ENCODE peak calls at places on chromosomes 2 and 18, in four cellular contexts. V is left lung, G is GM12865, Y is esophagus squamous epithelium. T is an unnamed sample.

GRCh38 chr2:72032481-72033041 is 115.1 kb downstream of the CYP26B1 start:
- DNase-seq in V (no peak), G (no peak), Y (no peak), T (no peak)

GRCh38 chr18:41974661-41975286 is 19.7 kb downstream of the PIK3C3 start:
- DNase-seq in V (no peak), G (no peak), Y (no peak), T (no peak)

GRCh38 chr2:66021296-66021695 is 413.6 kb upstream of the MEIS1 start:
- DNase-seq in V (no peak), G (no peak), Y (no peak), T (no peak)

GRCh38 chr2:171160119-171160629 is 519 bp downstream of the TLK1 start:
- DNase-seq in V (peak), G (peak), Y (no peak), T (peak)

GRCh38 chr2:146037334-146037870 is 1517.5 kb upstream of the ZEB2 start:
- DNase-seq in V (no peak), G (no peak), Y (no peak), T (no peak)

GRCh38 chr18:68568364-68568763 is 146.5 kb downstream of the TMX3 start:
- DNase-seq in V (no peak), G (no peak), Y (no peak), T (no peak)

GRCh38 chr2:234164499-234165409 is 114.3 kb downstream of the SPP2 start:
- DNase-seq in V (no peak), G (peak), Y (no peak), T (no peak)

GRCh38 chr2:152036611-152037469 is 62.0 kb downstream of the CACNB4 start:
- DNase-seq in V (peak), G (peak), Y (no peak), T (no peak)

GRCh38 chr2:28201711-28202180 is 190.9 kb upstream of the FOSL2 start:
- DNase-seq in V (no peak), G (no peak), Y (no peak), T (no peak)

GRCh38 chr2:10137053-10137843 is 14.7 kb downstream of the RRM2 start:
- DNase-seq in V (no peak), G (no peak), Y (no peak), T (no peak)

GRCh38 chr2:108199726-108200125 is 40.0 kb upstream of the SULT1C3 start:
- DNase-seq in V (no peak), G (no peak), Y (no peak), T (no peak)

GRCh38 chr18:46067431-46068007 is 4.5 kb downstream of the PSTPIP2 start:
- DNase-seq in V (no peak), G (peak), Y (no peak), T (no peak)

GRCh38 chr18:2903006-2903405 is 56.2 kb downstream of the EMILIN2 start:
- DNase-seq in V (no peak), G (no peak), Y (no peak), T (peak)

GRCh38 chr2:206783718-206784117 is 18.3 kb downstream of the FASTKD2 start:
- DNase-seq in V (no peak), G (peak), Y (no peak), T (no peak)

GRCh38 chr2:21754164-21754788 is 630.5 kb downstream of the TDRD15 start:
- DNase-seq in V (no peak), G (peak), Y (no peak), T (no peak)